ENCODE peak calls at places on chromosomes 5 and 9, in ten cellular contexts. V, C, D, X, J, I, Q, T, S and L are unnamed samples.

GRCh38 chr9:116275418-116276295 is 122.1 kb downstream of the PAPPA start:
- DNase-seq in X (peak; percentile 16), S (no peak), V (peak; percentile 37), T (no peak), C (no peak), Q (no peak), I (no peak), J (peak; percentile 22), D (no peak), L (no peak)

GRCh38 chr5:33816791-33817190 is 75.0 kb downstream of the ADAMTS12 start:
- DNase-seq in V (peak; percentile 54), I (no peak), J (peak; percentile 45), X (no peak), D (no peak), S (no peak), C (no peak), T (no peak), Q (no peak), L (no peak)

GRCh38 chr5:176529824-176530195 is 7.4 kb downstream of the RNF44 start:
- DNase-seq in T (no peak), S (no peak), C (no peak), X (no peak), D (no peak), J (no peak), V (no peak), I (no peak), Q (no peak), L (no peak)

GRCh38 chr5:140145818-140146522 is 20.2 kb downstream of the IGIP start:
- DNase-seq in I (peak; percentile 90), T (no peak), D (no peak), J (peak; percentile 86), S (peak; percentile 14), X (no peak), Q (peak; percentile 54), V (peak; percentile 78), C (peak; percentile 76), L (peak; percentile 78)

GRCh38 chr5:139877129-139877597 is 81.6 kb downstream of the PSD2 start:
- DNase-seq in S (no peak), J (peak; percentile 7), Q (no peak), I (no peak), X (no peak), V (no peak), T (no peak), D (no peak), C (peak; percentile 92), L (no peak)

GRCh38 chr5:74919487-74919886 is 53.3 kb upstream of the FAM169A start:
- DNase-seq in S (peak; percentile 20), I (no peak), C (peak; percentile 71), Q (peak; percentile 34), X (peak; percentile 28), J (peak; percentile 76), T (peak; percentile 35), D (no peak), V (peak; percentile 68), L (no peak)

GRCh38 chr9:126290871-126291270 is 35.8 kb upstream of the MVB12B start:
- DNase-seq in S (no peak), V (no peak), D (no peak), Q (no peak), X (no peak), I (no peak), C (no peak), T (no peak), J (no peak), L (no peak)

GRCh38 chr9:133658442-133659431 is 22.6 kb downstream of the DBH start:
- DNase-seq in X (peak; percentile 83), D (no peak), S (peak; percentile 14), T (peak; percentile 68), Q (no peak), I (no peak), V (peak; percentile 52), C (peak; percentile 24), J (peak; percentile 63), L (peak; percentile 91)

GRCh38 chr5:146313027-146313426 is 25.6 kb upstream of the POU4F3 start:
- DNase-seq in I (no peak), Q (peak; percentile 78), J (no peak), T (no peak), V (no peak), C (no peak), X (no peak), S (no peak), D (no peak), L (no peak)

GRCh38 chr5:82363524-82363923 is 85.4 kb upstream of the RPS23 start:
- DNase-seq in C (no peak), X (no peak), T (no peak), J (no peak), V (no peak), D (no peak), I (no peak), Q (no peak), S (no peak), L (no peak)

GRCh38 chr5:60586307-60586901 is 113.6 kb downstream of the DEPDC1B start:
- DNase-seq in V (peak; percentile 3), X (no peak), T (peak; percentile 10), C (peak; percentile 44), I (no peak), D (no peak), Q (no peak), S (no peak), J (peak; percentile 26), L (no peak)

GRCh38 chr5:28576022-28576421 is 1537.6 kb upstream of the CDH9 start:
- DNase-seq in D (peak; percentile 7), V (no peak), J (no peak), Q (peak; percentile 51), I (no peak), C (peak; percentile 52), T (no peak), S (no peak), X (no peak), L (no peak)

GRCh38 chr9:35563791-35564197 is 41.3 kb upstream of the TESK1 start:
- DNase-seq in C (no peak), X (no peak), J (no peak), I (peak; percentile 66), Q (no peak), T (no peak), V (no peak), S (no peak), D (no peak), L (no peak)

GRCh38 chr5:14669975-14670374 is 5.5 kb downstream of the OTULIN start:
- DNase-seq in C (peak; percentile 80), D (no peak), I (no peak), V (peak; percentile 13), S (no peak), J (peak; percentile 45), Q (no peak), T (no peak), X (no peak), L (no peak)

GRCh38 chr5:150021491-150022162 is 21.1 kb downstream of the HMGXB3 start:
- DNase-seq in D (peak; percentile 37), X (no peak), I (no peak), J (peak; percentile 50), C (peak; percentile 93), T (no peak), Q (no peak), S (no peak), V (no peak), L (no peak)

GRCh38 chr5:84406111-84406510 is 21.4 kb upstream of the EDIL3 start:
- DNase-seq in Q (no peak), T (no peak), D (no peak), X (no peak), V (no peak), J (no peak), S (no peak), C (no peak), I (no peak), L (no peak)

GRCh38 chr5:852431-853401 is 1.9 kb upstream of the ZDHHC11 start:
- DNase-seq in I (peak; percentile 48), S (no peak), D (no peak), V (no peak), X (no peak), Q (no peak), T (no peak), J (no peak), C (no peak), L (peak; percentile 7)

GRCh38 chr5:89428624-89429023 is 545.6 kb upstream of the MEF2C start:
- DNase-seq in C (peak; percentile 14), I (no peak), T (no peak), J (no peak), X (no peak), V (no peak), D (no peak), Q (no peak), S (no peak), L (no peak)

GRCh38 chr5:124121198-124121597 is 609.2 kb downstream of the CSNK1G3 start:
- DNase-seq in I (no peak), S (no peak), C (peak; percentile 37), V (no peak), Q (no peak), X (no peak), J (no peak), D (no peak), T (no peak), L (no peak)

GRCh38 chr5:9799601-9800000 is 169.4 kb upstream of the TAS2R1 start:
- DNase-seq in Q (no peak), T (no peak), J (no peak), C (no peak), D (no peak), I (no peak), V (no peak), X (no peak), S (no peak), L (no peak)

GRCh38 chr5:14366763-14367162 is 214.8 kb upstream of the OTULINL start:
- DNase-seq in C (no peak), I (no peak), J (no peak), D (no peak), S (no peak), V (no peak), T (no peak), X (peak; percentile 29), Q (no peak), L (no peak)

GRCh38 chr9:132288956-132289355 is 65.8 kb downstream of the SETX start:
- DNase-seq in D (no peak), I (no peak), J (no peak), C (no peak), Q (no peak), T (no peak), V (no peak), X (no peak), S (no peak), L (no peak)

GRCh38 chr9:4615251-4615650 is 46.8 kb upstream of the PLPP6 start:
- DNase-seq in C (peak; percentile 43), J (peak; percentile 25), X (no peak), T (no peak), Q (no peak), V (peak; percentile 45), I (no peak), D (no peak), S (no peak), L (no peak)

GRCh38 chr9:118609355-118610044 is 759.7 kb downstream of the BRINP1 start:
- DNase-seq in S (no peak), I (no peak), T (no peak), D (no peak), X (no peak), J (peak; percentile 78), C (peak; percentile 71), V (peak; percentile 74), Q (no peak), L (no peak)

GRCh38 chr5:116621599-116621998 is 47.0 kb upstream of the SEMA6A start:
- DNase-seq in C (no peak), I (no peak), S (no peak), D (no peak), J (no peak), X (no peak), V (no peak), T (no peak), Q (no peak), L (no peak)

GRCh38 chr9:70630971-70631370 is 216.5 kb upstream of the KLF9 start:
- DNase-seq in X (no peak), S (no peak), D (no peak), I (no peak), T (no peak), Q (no peak), C (no peak), J (no peak), V (no peak), L (no peak)

GRCh38 chr9:79654591-79654990 is 82.8 kb downstream of the TLE4 start:
- DNase-seq in Q (no peak), T (no peak), V (no peak), S (no peak), C (peak; percentile 50), J (no peak), D (no peak), X (no peak), I (no peak), L (no peak)